ENCODE peak calls at places on chromosomes 4 and X, in four cellular contexts. V is CD4-positive, alpha-beta T cell; H is fibroblast of mammary gland; L is GM18507. Z is an unnamed sample.

GRCh38 chr4:77931452-77932135 is 69.0 kb downstream of the MRPL1 start:
- DNase-seq in V (no peak), L (no peak), H (peak), Z (no peak)

GRCh38 chr4:79958511-79959264 is 114.3 kb downstream of the ANTXR2 start:
- DNase-seq in L (no peak), V (no peak), H (no peak), Z (no peak)

GRCh38 chr4:140705625-140706275 is 50.4 kb downstream of the TBC1D9 start:
- DNase-seq in V (no peak), H (no peak), L (no peak), Z (no peak)

GRCh38 chrX:53284684-53285447 is 3.5 kb upstream of the IQSEC2 start:
- DNase-seq in L (peak), V (no peak), H (peak), Z (peak)

GRCh38 chrX:109704563-109704962 is 28.5 kb downstream of the ACSL4 start:
- DNase-seq in V (no peak), H (no peak), L (no peak), Z (no peak)

GRCh38 chrX:140548985-140549384 is 44.1 kb upstream of the SOX3 start:
- DNase-seq in H (no peak), V (no peak), L (no peak), Z (no peak)

GRCh38 chrX:110293658-110294453 is 24.0 kb downstream of the AMMECR1 start:
- DNase-seq in V (no peak), H (peak), L (no peak), Z (no peak)

GRCh38 chr4:98482847-98483806 is 175.3 kb downstream of the TSPAN5 start:
- DNase-seq in V (no peak), L (peak), H (peak), Z (no peak)

GRCh38 chrX:1450381-1451161 is 2.1 kb downstream of the ASMTL start:
- DNase-seq in L (no peak), H (no peak), V (no peak), Z (no peak)

Z was measured in KG1.